ENCODE peak calls at places on chromosome 9, in six cellular contexts. One of them, this sample, is unnamed.

GRCh38 chr9:134182554-134183219 is 18.3 kb upstream of the RNU6ATAC start:
- DNase-seq in CD8-positive, alpha-beta T cell: no peak
- DNase-seq in cardiac muscle cell: no peak
- DNase-seq in fibroblast of lung: peak
- DNase-seq in PC-3: no peak
- DNase-seq in ovary: no peak
- DNase-seq in this sample: no peak

GRCh38 chr9:129571298-129572051 is 49.4 kb downstream of the C9orf50 start:
- DNase-seq in CD8-positive, alpha-beta T cell: no peak
- DNase-seq in cardiac muscle cell: no peak
- DNase-seq in fibroblast of lung: no peak
- DNase-seq in PC-3: no peak
- DNase-seq in ovary: no peak
- DNase-seq in this sample: no peak

GRCh38 chr9:111661802-111662491 is 542 bp downstream of the GNG10 start:
- DNase-seq in CD8-positive, alpha-beta T cell: peak
- DNase-seq in cardiac muscle cell: peak
- DNase-seq in fibroblast of lung: peak
- DNase-seq in PC-3: peak
- DNase-seq in ovary: no peak
- DNase-seq in this sample: peak

GRCh38 chr9:81588148-81588874 is 101.0 kb downstream of the TLE1 start:
- DNase-seq in CD8-positive, alpha-beta T cell: no peak
- DNase-seq in cardiac muscle cell: no peak
- DNase-seq in fibroblast of lung: peak
- DNase-seq in PC-3: peak
- DNase-seq in ovary: no peak
- DNase-seq in this sample: peak

GRCh38 chr9:133449760-133450159 is 10.0 kb upstream of the CACFD1 start:
- DNase-seq in CD8-positive, alpha-beta T cell: no peak
- DNase-seq in cardiac muscle cell: no peak
- DNase-seq in fibroblast of lung: peak
- DNase-seq in PC-3: peak
- DNase-seq in ovary: no peak
- DNase-seq in this sample: peak

GRCh38 chr9:33731142-33731541 is 64.2 kb upstream of the PRSS3 start:
- DNase-seq in CD8-positive, alpha-beta T cell: no peak
- DNase-seq in cardiac muscle cell: no peak
- DNase-seq in fibroblast of lung: no peak
- DNase-seq in PC-3: no peak
- DNase-seq in ovary: no peak
- DNase-seq in this sample: no peak

GRCh38 chr9:77892171-77892570 is 139.4 kb downstream of the GNAQ start:
- DNase-seq in CD8-positive, alpha-beta T cell: no peak
- DNase-seq in cardiac muscle cell: no peak
- DNase-seq in fibroblast of lung: no peak
- DNase-seq in PC-3: no peak
- DNase-seq in ovary: no peak
- DNase-seq in this sample: no peak

GRCh38 chr9:23444658-23445057 is 381.4 kb downstream of the ELAVL2 start:
- DNase-seq in CD8-positive, alpha-beta T cell: no peak
- DNase-seq in cardiac muscle cell: no peak
- DNase-seq in fibroblast of lung: no peak
- DNase-seq in PC-3: no peak
- DNase-seq in ovary: no peak
- DNase-seq in this sample: no peak

GRCh38 chr9:117662651-117663050 is 41.6 kb upstream of the TLR4 start:
- DNase-seq in CD8-positive, alpha-beta T cell: no peak
- DNase-seq in cardiac muscle cell: no peak
- DNase-seq in fibroblast of lung: no peak
- DNase-seq in PC-3: no peak
- DNase-seq in ovary: no peak
- DNase-seq in this sample: no peak

GRCh38 chr9:125429476-125430160 is 168.0 kb downstream of the GAPVD1 start:
- DNase-seq in CD8-positive, alpha-beta T cell: no peak
- DNase-seq in cardiac muscle cell: no peak
- DNase-seq in fibroblast of lung: no peak
- DNase-seq in PC-3: no peak
- DNase-seq in ovary: no peak
- DNase-seq in this sample: no peak

GRCh38 chr9:6557883-6558282 is 87.6 kb downstream of the GLDC start:
- DNase-seq in CD8-positive, alpha-beta T cell: no peak
- DNase-seq in cardiac muscle cell: no peak
- DNase-seq in fibroblast of lung: no peak
- DNase-seq in PC-3: no peak
- DNase-seq in ovary: no peak
- DNase-seq in this sample: no peak

GRCh38 chr9:123339666-123340414 is 16.2 kb upstream of the CRB2 start:
- DNase-seq in CD8-positive, alpha-beta T cell: peak
- DNase-seq in cardiac muscle cell: no peak
- DNase-seq in fibroblast of lung: peak
- DNase-seq in PC-3: peak
- DNase-seq in ovary: no peak
- DNase-seq in this sample: peak

GRCh38 chr9:81559197-81559596 is 130.2 kb downstream of the TLE1 start:
- DNase-seq in CD8-positive, alpha-beta T cell: no peak
- DNase-seq in cardiac muscle cell: no peak
- DNase-seq in fibroblast of lung: no peak
- DNase-seq in PC-3: no peak
- DNase-seq in ovary: no peak
- DNase-seq in this sample: no peak

GRCh38 chr9:117291223-117291622 is 123.6 kb downstream of the ASTN2 start:
- DNase-seq in CD8-positive, alpha-beta T cell: no peak
- DNase-seq in cardiac muscle cell: no peak
- DNase-seq in fibroblast of lung: no peak
- DNase-seq in PC-3: no peak
- DNase-seq in ovary: no peak
- DNase-seq in this sample: no peak

GRCh38 chr9:13278023-13278367 is 1.5 kb downstream of the MPDZ start:
- DNase-seq in CD8-positive, alpha-beta T cell: no peak
- DNase-seq in cardiac muscle cell: no peak
- DNase-seq in fibroblast of lung: peak
- DNase-seq in PC-3: no peak
- DNase-seq in ovary: no peak
- DNase-seq in this sample: no peak

GRCh38 chr9:133003671-133004090 is 25.2 kb downstream of the GFI1B start:
- DNase-seq in CD8-positive, alpha-beta T cell: no peak
- DNase-seq in cardiac muscle cell: no peak
- DNase-seq in fibroblast of lung: no peak
- DNase-seq in PC-3: no peak
- DNase-seq in ovary: no peak
- DNase-seq in this sample: no peak

GRCh38 chr9:91816356-91816755 is 133.7 kb downstream of the ROR2 start:
- DNase-seq in CD8-positive, alpha-beta T cell: no peak
- DNase-seq in cardiac muscle cell: no peak
- DNase-seq in fibroblast of lung: no peak
- DNase-seq in PC-3: no peak
- DNase-seq in ovary: no peak
- DNase-seq in this sample: no peak

GRCh38 chr9:35996358-35996970 is 38.5 kb upstream of the OR2S2 start:
- DNase-seq in CD8-positive, alpha-beta T cell: no peak
- DNase-seq in cardiac muscle cell: peak
- DNase-seq in fibroblast of lung: peak
- DNase-seq in PC-3: no peak
- DNase-seq in ovary: no peak
- DNase-seq in this sample: no peak

GRCh38 chr9:107733530-107733907 is 243.9 kb upstream of the KLF4 start:
- DNase-seq in CD8-positive, alpha-beta T cell: no peak
- DNase-seq in cardiac muscle cell: no peak
- DNase-seq in fibroblast of lung: peak
- DNase-seq in PC-3: no peak
- DNase-seq in ovary: peak
- DNase-seq in this sample: peak

DNA sequence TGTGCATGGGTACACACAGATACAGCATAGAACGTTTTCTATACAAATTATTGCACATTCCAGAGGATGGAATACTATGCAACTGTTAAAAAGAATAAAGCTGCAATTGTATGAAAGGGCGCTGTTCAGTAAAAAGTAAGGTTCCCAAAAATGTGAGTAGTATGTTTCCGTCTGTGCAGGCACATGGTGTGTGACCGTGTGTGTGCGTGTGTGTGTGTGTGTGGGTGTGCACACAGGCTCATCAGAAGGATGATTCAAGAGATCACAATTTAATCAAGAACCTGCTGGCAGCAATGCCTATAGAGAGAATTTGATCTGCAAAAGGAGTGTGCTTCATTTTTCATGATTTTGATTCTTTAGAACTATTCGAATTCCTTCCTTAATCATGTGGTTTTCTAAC is 76.3 kb downstream of the SEMA4D start:
- DNase-seq in CD8-positive, alpha-beta T cell: no peak
- DNase-seq in cardiac muscle cell: no peak
- DNase-seq in fibroblast of lung: peak
- DNase-seq in PC-3: no peak
- DNase-seq in ovary: no peak
- DNase-seq in this sample: no peak
- H3K27ac ChIP-seq in CD8-positive, alpha-beta T cell: no peak
- H3K27ac ChIP-seq in cardiac muscle cell: no peak
- H3K27ac ChIP-seq in fibroblast of lung: no peak
- H3K27ac ChIP-seq in PC-3: no peak
- H3K27ac ChIP-seq in ovary: no peak
- H3K27ac ChIP-seq in this sample: no peak

GRCh38 chr9:84151236-84151635 is 170.6 kb downstream of the RMI1 start:
- DNase-seq in CD8-positive, alpha-beta T cell: no peak
- DNase-seq in cardiac muscle cell: no peak
- DNase-seq in fibroblast of lung: no peak
- DNase-seq in PC-3: no peak
- DNase-seq in ovary: no peak
- DNase-seq in this sample: no peak

GRCh38 chr9:84145031-84145430 is 164.4 kb downstream of the RMI1 start:
- DNase-seq in CD8-positive, alpha-beta T cell: no peak
- DNase-seq in cardiac muscle cell: no peak
- DNase-seq in fibroblast of lung: no peak
- DNase-seq in PC-3: no peak
- DNase-seq in ovary: no peak
- DNase-seq in this sample: no peak

GRCh38 chr9:84145780-84146179 is 165.2 kb downstream of the RMI1 start:
- DNase-seq in CD8-positive, alpha-beta T cell: no peak
- DNase-seq in cardiac muscle cell: no peak
- DNase-seq in fibroblast of lung: no peak
- DNase-seq in PC-3: no peak
- DNase-seq in ovary: no peak
- DNase-seq in this sample: no peak

GRCh38 chr9:84152204-84152603 is 171.6 kb downstream of the RMI1 start:
- DNase-seq in CD8-positive, alpha-beta T cell: no peak
- DNase-seq in cardiac muscle cell: no peak
- DNase-seq in fibroblast of lung: no peak
- DNase-seq in PC-3: no peak
- DNase-seq in ovary: no peak
- DNase-seq in this sample: no peak

DNA sequence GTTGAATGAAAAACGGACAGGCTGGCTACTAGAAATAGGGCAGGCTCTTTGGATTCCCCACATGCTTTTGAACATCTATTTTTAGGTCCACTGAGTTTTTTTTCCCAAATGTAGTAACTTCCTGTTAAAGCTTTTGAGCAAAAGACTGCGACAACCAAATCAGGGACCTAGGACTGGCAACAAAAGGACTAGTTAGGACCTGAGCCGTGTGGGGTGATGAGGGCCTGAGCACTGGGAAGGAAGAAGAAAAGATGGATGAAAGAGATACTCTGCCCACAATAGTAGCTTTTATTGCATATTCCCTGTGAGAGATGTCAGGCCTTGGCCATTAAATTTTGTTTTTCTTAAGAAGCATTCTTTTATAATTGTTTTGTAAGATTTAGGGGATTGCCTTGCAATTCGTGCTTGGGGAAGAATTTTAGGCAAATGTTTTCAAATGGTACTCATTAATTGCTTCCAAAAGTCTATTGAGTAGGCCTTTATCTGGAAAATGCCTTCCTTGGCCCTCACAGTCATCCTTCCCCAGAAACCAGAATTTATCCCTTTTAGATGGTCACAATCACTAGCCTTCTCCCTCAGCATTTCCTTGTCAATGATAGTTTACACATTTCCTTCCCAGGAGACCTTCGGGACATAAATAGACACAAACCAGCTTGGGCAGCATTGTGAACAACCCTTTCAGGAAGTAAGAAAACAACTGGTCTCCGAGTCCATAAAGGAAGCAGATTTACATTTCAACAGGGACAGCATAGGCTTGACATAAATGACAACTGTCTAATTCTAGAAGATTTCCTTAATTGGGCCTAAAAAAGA is 166.5 kb downstream of the RMI1 start:
- DNase-seq in CD8-positive, alpha-beta T cell: no peak
- DNase-seq in cardiac muscle cell: no peak
- DNase-seq in fibroblast of lung: no peak
- DNase-seq in PC-3: no peak
- DNase-seq in ovary: no peak
- DNase-seq in this sample: no peak
- H3K27ac ChIP-seq in CD8-positive, alpha-beta T cell: no peak
- H3K27ac ChIP-seq in cardiac muscle cell: peak
- H3K27ac ChIP-seq in fibroblast of lung: no peak
- H3K27ac ChIP-seq in PC-3: no peak
- H3K27ac ChIP-seq in ovary: peak
- H3K27ac ChIP-seq in this sample: peak

DNA sequence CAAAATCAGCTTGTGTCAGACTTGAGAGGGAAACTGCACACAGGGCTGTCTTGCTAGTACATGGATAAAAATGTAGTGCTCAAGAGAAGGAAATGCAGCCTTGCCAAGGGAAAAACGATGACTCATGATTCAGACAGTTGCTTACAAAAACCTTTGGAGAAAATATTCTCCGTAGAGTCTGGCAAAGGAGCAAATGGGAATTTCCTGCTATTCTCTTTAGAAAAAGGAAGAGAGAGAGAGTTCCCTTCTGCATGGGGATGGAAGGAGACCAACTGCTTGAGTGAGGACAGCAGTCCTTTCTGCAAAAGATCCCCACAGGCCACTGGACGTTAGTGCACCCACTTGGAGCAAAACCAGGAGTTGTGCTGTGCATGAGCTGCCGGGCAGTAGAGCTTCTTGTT is 7.6 kb downstream of the IFNB1 start:
- DNase-seq in CD8-positive, alpha-beta T cell: no peak
- DNase-seq in cardiac muscle cell: peak
- DNase-seq in fibroblast of lung: peak
- DNase-seq in PC-3: peak
- DNase-seq in ovary: peak
- DNase-seq in this sample: peak
- H3K27ac ChIP-seq in CD8-positive, alpha-beta T cell: no peak
- H3K27ac ChIP-seq in cardiac muscle cell: no peak
- H3K27ac ChIP-seq in fibroblast of lung: no peak
- H3K27ac ChIP-seq in PC-3: peak
- H3K27ac ChIP-seq in ovary: no peak
- H3K27ac ChIP-seq in this sample: peak

DNA sequence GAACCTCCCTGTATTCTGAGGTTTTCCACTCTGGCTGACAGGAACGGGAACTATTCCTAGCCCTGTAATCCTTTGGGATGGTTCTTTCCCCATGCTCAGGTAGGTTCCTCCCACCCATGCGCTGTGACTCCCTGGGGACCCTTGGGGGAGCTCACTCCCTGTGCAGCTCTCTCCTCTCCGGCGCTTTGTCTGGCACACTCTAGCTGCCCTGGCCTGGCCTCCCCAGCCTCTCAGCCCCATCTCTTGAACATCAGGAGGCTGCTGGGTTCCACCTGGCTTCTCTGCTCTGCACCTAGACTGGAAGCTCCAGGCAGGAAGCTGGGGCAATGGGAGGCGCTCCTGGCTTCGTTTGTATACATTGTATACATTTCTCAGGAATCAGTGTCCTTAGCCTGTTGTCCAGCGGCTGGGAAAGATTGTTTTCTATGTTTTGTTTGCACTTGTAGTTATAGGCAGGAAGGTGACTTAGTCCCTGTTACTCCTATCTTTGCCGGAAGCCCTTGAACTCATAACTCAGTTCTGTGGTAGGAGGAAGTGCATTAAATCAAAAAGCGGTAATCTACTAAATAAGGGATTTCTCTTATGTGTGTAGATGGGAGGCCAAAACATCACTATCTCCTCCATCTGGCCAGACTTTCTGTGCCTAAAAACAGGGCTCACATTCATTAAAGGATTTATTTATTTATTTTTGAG is 20.4 kb downstream of the SLC25A25 start:
- DNase-seq in CD8-positive, alpha-beta T cell: no peak
- DNase-seq in cardiac muscle cell: no peak
- DNase-seq in fibroblast of lung: no peak
- DNase-seq in PC-3: no peak
- DNase-seq in ovary: no peak
- DNase-seq in this sample: no peak
- H3K27ac ChIP-seq in CD8-positive, alpha-beta T cell: no peak
- H3K27ac ChIP-seq in cardiac muscle cell: no peak
- H3K27ac ChIP-seq in fibroblast of lung: no peak
- H3K27ac ChIP-seq in PC-3: no peak
- H3K27ac ChIP-seq in ovary: peak
- H3K27ac ChIP-seq in this sample: no peak